ENCODE peak calls at places on chromosomes 5 and 9, in five cellular contexts. One of them, this sample, is unnamed.

GRCh38 chr5:15499528-15500325 is at the start of gene FBXL7:
- DNase-seq in GM20000: peak
- DNase-seq in neural crest cell: peak
- DNase-seq in fibroblast of villous mesenchyme: peak
- DNase-seq in tibial artery: peak
- DNase-seq in this sample: peak

GRCh38 chr5:81301221-81302015 is at the start of gene ZCCHC9:
- DNase-seq in GM20000: peak
- DNase-seq in neural crest cell: peak
- DNase-seq in fibroblast of villous mesenchyme: peak
- DNase-seq in tibial artery: peak
- DNase-seq in this sample: peak

GRCh38 chr5:159034083-159034824 is 65.5 kb downstream of the EBF1 start:
- DNase-seq in GM20000: peak
- DNase-seq in neural crest cell: peak
- DNase-seq in fibroblast of villous mesenchyme: peak
- DNase-seq in tibial artery: no peak
- DNase-seq in this sample: peak

GRCh38 chr9:37840560-37841194 is 40.1 kb downstream of the DCAF10 start:
- DNase-seq in GM20000: no peak
- DNase-seq in neural crest cell: no peak
- DNase-seq in fibroblast of villous mesenchyme: peak
- DNase-seq in tibial artery: no peak
- DNase-seq in this sample: no peak

GRCh38 chr9:16475257-16475656 is 395.2 kb downstream of the BNC2 start:
- DNase-seq in GM20000: no peak
- DNase-seq in neural crest cell: no peak
- DNase-seq in fibroblast of villous mesenchyme: no peak
- DNase-seq in tibial artery: no peak
- DNase-seq in this sample: no peak

GRCh38 chr9:135499326-135500070 is 984 bp upstream of the MRPS2 start:
- DNase-seq in GM20000: peak
- DNase-seq in neural crest cell: peak
- DNase-seq in fibroblast of villous mesenchyme: peak
- DNase-seq in tibial artery: peak
- DNase-seq in this sample: peak

GRCh38 chr9:124005372-124005771 is 6.2 kb upstream of the LHX2 start:
- DNase-seq in GM20000: no peak
- DNase-seq in neural crest cell: no peak
- DNase-seq in fibroblast of villous mesenchyme: no peak
- DNase-seq in tibial artery: peak
- DNase-seq in this sample: no peak

GRCh38 chr5:1066676-1067075 is 45.2 kb downstream of the SLC12A7 start:
- DNase-seq in GM20000: no peak
- DNase-seq in neural crest cell: no peak
- DNase-seq in fibroblast of villous mesenchyme: no peak
- DNase-seq in tibial artery: no peak
- DNase-seq in this sample: no peak

GRCh38 chr9:38682713-38683112 is 37.2 kb downstream of the FAM240B start:
- DNase-seq in GM20000: no peak
- DNase-seq in neural crest cell: no peak
- DNase-seq in fibroblast of villous mesenchyme: peak
- DNase-seq in tibial artery: no peak
- DNase-seq in this sample: no peak

GRCh38 chr5:74141053-74141452 is 499.5 kb downstream of the ENC1 start:
- DNase-seq in GM20000: no peak
- DNase-seq in neural crest cell: no peak
- DNase-seq in fibroblast of villous mesenchyme: no peak
- DNase-seq in tibial artery: no peak
- DNase-seq in this sample: no peak

GRCh38 chr5:147452137-147452838 is 57.6 kb downstream of the DPYSL3 start:
- DNase-seq in GM20000: no peak
- DNase-seq in neural crest cell: no peak
- DNase-seq in fibroblast of villous mesenchyme: no peak
- DNase-seq in tibial artery: peak
- DNase-seq in this sample: no peak

GRCh38 chr5:147455822-147456221 is 54.0 kb downstream of the DPYSL3 start:
- DNase-seq in GM20000: no peak
- DNase-seq in neural crest cell: no peak
- DNase-seq in fibroblast of villous mesenchyme: peak
- DNase-seq in tibial artery: no peak
- DNase-seq in this sample: no peak

GRCh38 chr5:147451125-147451524 is 58.7 kb downstream of the DPYSL3 start:
- DNase-seq in GM20000: no peak
- DNase-seq in neural crest cell: no peak
- DNase-seq in fibroblast of villous mesenchyme: no peak
- DNase-seq in tibial artery: no peak
- DNase-seq in this sample: no peak

GRCh38 chr5:147455321-147455720 is 54.5 kb downstream of the DPYSL3 start:
- DNase-seq in GM20000: no peak
- DNase-seq in neural crest cell: no peak
- DNase-seq in fibroblast of villous mesenchyme: peak
- DNase-seq in tibial artery: peak
- DNase-seq in this sample: no peak

GRCh38 chr5:147453901-147454814 is 55.7 kb downstream of the DPYSL3 start:
- DNase-seq in GM20000: peak
- DNase-seq in neural crest cell: peak
- DNase-seq in fibroblast of villous mesenchyme: peak
- DNase-seq in tibial artery: peak
- DNase-seq in this sample: peak
- TF ChIP-seq CTCF in GM20000: peak
- TF ChIP-seq CTCF in neural crest cell: peak
- TF ChIP-seq CTCF in fibroblast of villous mesenchyme: peak
- TF ChIP-seq CTCF in tibial artery: peak
- TF ChIP-seq CTCF in this sample: peak

GRCh38 chr9:113153599-113153998 is 2.8 kb downstream of the SLC31A2 start:
- DNase-seq in GM20000: no peak
- DNase-seq in neural crest cell: no peak
- DNase-seq in fibroblast of villous mesenchyme: no peak
- DNase-seq in tibial artery: no peak
- DNase-seq in this sample: no peak

GRCh38 chr9:113151696-113152630 is 1.2 kb downstream of the SLC31A2 start:
- DNase-seq in GM20000: no peak
- DNase-seq in neural crest cell: no peak
- DNase-seq in fibroblast of villous mesenchyme: peak
- DNase-seq in tibial artery: no peak
- DNase-seq in this sample: no peak

GRCh38 chr9:113154471-113154870 is 3.7 kb downstream of the SLC31A2 start:
- DNase-seq in GM20000: no peak
- DNase-seq in neural crest cell: no peak
- DNase-seq in fibroblast of villous mesenchyme: peak
- DNase-seq in tibial artery: no peak
- DNase-seq in this sample: no peak

GRCh38 chr9:113150670-113151591 is at the start of gene SLC31A2:
- DNase-seq in GM20000: peak
- DNase-seq in neural crest cell: peak
- DNase-seq in fibroblast of villous mesenchyme: peak
- DNase-seq in tibial artery: peak
- DNase-seq in this sample: peak

DNA sequence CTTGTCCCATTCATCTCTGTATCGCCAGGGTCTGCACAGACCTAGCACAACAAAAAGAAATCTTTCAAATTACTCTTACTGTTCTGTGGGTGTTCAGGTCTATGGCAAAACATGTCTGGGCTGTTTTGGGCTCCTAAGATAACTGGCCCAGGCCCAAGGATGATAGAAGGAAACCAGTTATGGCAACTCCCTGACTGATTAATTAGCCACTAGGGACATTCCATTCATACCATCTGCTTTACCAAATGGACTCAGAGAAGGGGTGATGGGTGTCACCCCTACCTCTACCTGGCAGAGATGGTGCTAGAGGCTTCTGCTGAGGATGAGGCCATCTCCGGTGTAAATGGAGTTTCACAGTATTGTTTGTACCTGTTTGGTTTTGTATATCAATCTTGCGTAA is 1.9 kb downstream of the SLC31A2 start:
- DNase-seq in GM20000: no peak
- DNase-seq in neural crest cell: no peak
- DNase-seq in fibroblast of villous mesenchyme: no peak
- DNase-seq in tibial artery: no peak
- DNase-seq in this sample: no peak
- TF ChIP-seq CTCF in GM20000: no peak
- TF ChIP-seq CTCF in neural crest cell: no peak
- TF ChIP-seq CTCF in fibroblast of villous mesenchyme: no peak
- TF ChIP-seq CTCF in tibial artery: no peak
- TF ChIP-seq CTCF in this sample: peak

GRCh38 chr9:72203205-72203803 is 54.1 kb downstream of the GDA start:
- DNase-seq in GM20000: peak
- DNase-seq in neural crest cell: peak
- DNase-seq in fibroblast of villous mesenchyme: peak
- DNase-seq in tibial artery: no peak
- DNase-seq in this sample: peak
- TF ChIP-seq CTCF in GM20000: peak
- TF ChIP-seq CTCF in neural crest cell: peak
- TF ChIP-seq CTCF in fibroblast of villous mesenchyme: peak
- TF ChIP-seq CTCF in tibial artery: no peak
- TF ChIP-seq CTCF in this sample: peak

GRCh38 chr5:139871624-139872023 is 76.0 kb downstream of the PSD2 start:
- DNase-seq in GM20000: no peak
- DNase-seq in neural crest cell: no peak
- DNase-seq in fibroblast of villous mesenchyme: no peak
- DNase-seq in tibial artery: no peak
- DNase-seq in this sample: no peak

GRCh38 chr5:139873033-139873794 is 77.6 kb downstream of the PSD2 start:
- DNase-seq in GM20000: no peak
- DNase-seq in neural crest cell: no peak
- DNase-seq in fibroblast of villous mesenchyme: peak
- DNase-seq in tibial artery: no peak
- DNase-seq in this sample: no peak

GRCh38 chr5:139870677-139871076 is 75.1 kb downstream of the PSD2 start:
- DNase-seq in GM20000: no peak
- DNase-seq in neural crest cell: no peak
- DNase-seq in fibroblast of villous mesenchyme: no peak
- DNase-seq in tibial artery: no peak
- DNase-seq in this sample: no peak

GRCh38 chr5:139869042-139869790 is 73.6 kb downstream of the PSD2 start:
- DNase-seq in GM20000: no peak
- DNase-seq in neural crest cell: no peak
- DNase-seq in fibroblast of villous mesenchyme: no peak
- DNase-seq in tibial artery: no peak
- DNase-seq in this sample: no peak

GRCh38 chr5:139872052-139872766 is 76.6 kb downstream of the PSD2 start:
- DNase-seq in GM20000: no peak
- DNase-seq in neural crest cell: no peak
- DNase-seq in fibroblast of villous mesenchyme: no peak
- DNase-seq in tibial artery: no peak
- DNase-seq in this sample: no peak
- TF ChIP-seq CTCF in GM20000: no peak
- TF ChIP-seq CTCF in neural crest cell: no peak
- TF ChIP-seq CTCF in fibroblast of villous mesenchyme: no peak
- TF ChIP-seq CTCF in tibial artery: no peak
- TF ChIP-seq CTCF in this sample: peak

DNA sequence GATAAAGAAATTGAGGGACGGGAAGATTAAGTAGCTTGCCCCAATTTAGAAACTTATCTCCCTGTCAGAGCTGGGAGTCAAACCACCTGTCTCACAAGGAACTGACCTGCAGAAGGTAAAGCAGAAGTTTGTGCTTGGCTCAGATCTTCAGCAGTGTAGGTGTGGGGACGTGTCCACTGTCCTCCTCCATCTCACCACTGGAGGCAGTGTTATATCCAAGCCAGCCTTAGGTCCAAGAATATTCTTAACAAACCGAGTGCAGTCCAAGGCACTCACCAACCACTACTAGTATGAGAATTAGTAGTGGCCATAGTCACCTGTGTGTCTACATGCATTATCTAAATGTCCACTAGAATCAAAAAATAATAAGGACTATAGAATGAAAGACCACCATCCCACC is 86.3 kb upstream of the IRX1 start:
- DNase-seq in GM20000: no peak
- DNase-seq in neural crest cell: no peak
- DNase-seq in fibroblast of villous mesenchyme: no peak
- DNase-seq in tibial artery: no peak
- DNase-seq in this sample: no peak
- TF ChIP-seq CTCF in GM20000: no peak
- TF ChIP-seq CTCF in neural crest cell: peak
- TF ChIP-seq CTCF in fibroblast of villous mesenchyme: no peak
- TF ChIP-seq CTCF in tibial artery: no peak
- TF ChIP-seq CTCF in this sample: no peak

DNA sequence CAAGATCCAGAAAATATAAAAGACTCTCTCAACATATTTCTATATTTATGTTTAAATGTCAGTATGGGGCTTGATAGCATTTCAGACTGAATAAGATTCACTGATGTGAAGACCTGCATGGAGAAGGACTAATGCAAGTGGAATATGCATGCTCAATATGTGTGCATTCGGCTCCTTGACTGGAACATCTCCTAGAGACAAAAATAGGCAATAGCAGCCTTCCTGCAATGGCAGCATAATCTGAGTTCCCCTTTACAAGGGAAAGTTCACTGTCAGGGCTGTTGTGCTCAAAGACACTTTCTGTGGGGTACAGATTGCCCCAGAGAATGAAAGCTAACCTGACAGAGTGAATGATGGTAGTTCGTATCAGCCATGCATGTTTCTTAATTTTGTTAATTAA is 42.4 kb downstream of the STARD4 start:
- DNase-seq in GM20000: no peak
- DNase-seq in neural crest cell: no peak
- DNase-seq in fibroblast of villous mesenchyme: no peak
- DNase-seq in tibial artery: no peak
- DNase-seq in this sample: no peak
- TF ChIP-seq CTCF in GM20000: no peak
- TF ChIP-seq CTCF in neural crest cell: no peak
- TF ChIP-seq CTCF in fibroblast of villous mesenchyme: peak
- TF ChIP-seq CTCF in tibial artery: no peak
- TF ChIP-seq CTCF in this sample: no peak

DNA sequence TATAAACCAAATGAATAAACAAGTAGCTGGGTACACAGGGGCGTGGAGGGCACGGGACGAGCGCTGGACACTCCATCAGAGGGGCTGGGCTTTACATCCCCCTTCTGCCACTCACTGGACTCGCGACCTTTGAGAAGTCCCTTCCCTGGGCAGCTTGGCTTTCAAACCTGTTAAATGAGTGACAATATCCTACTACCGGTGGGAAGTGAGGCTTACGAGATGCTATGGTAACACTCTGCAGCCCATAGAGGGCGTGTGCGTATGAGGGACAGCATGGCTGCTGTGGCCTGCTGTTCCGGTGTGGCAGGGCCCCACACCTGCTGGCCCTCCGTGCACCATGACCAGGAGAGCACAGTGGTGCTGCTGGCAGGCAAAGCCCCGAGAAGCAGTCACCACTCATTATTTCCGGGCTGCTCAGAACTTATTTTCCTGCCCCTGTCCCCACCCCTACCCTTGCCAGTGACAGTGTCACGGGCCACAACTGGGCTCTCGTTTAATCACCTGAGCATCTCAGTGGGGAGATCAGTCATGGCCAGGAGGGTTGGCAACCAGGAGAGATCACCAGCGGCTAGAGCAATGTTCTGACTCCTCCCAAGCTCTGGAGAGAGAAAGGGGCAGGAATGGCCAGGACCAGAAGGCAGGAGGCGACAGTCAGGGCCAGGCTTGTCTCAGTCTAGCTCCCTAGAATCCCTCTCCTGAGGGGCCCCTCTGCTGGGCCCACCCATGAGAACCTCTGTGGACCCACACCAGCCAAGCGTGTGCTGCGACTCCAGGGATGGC is 10.5 kb downstream of the CLTB start:
- DNase-seq in GM20000: no peak
- DNase-seq in neural crest cell: no peak
- DNase-seq in fibroblast of villous mesenchyme: no peak
- DNase-seq in tibial artery: peak
- DNase-seq in this sample: no peak
- TF ChIP-seq CTCF in GM20000: no peak
- TF ChIP-seq CTCF in neural crest cell: no peak
- TF ChIP-seq CTCF in fibroblast of villous mesenchyme: no peak
- TF ChIP-seq CTCF in tibial artery: no peak
- TF ChIP-seq CTCF in this sample: no peak

This sample was measured in GM10248.